ENCODE peak calls at places on chromosomes 16 and 17, in nine cellular contexts. I is dermis microvascular lymphatic vessel endothelial cell; C is sciatic nerve; N is AG09309; M is mesenteric fat pad; U is NCI-H1048; O is stimulated activated CD8-positive, alpha-beta memory T cell treated with anti-CD3 and anti-CD28 coated beads, Interleukin-2, amount 100 ng/mL, for 1 hour; L is HepG2; A is mesothelial cell of epicardium. F is an unnamed sample.

GRCh38 chr16:27852681-27853080 is 210.8 kb downstream of the GSG1L start:
- DNase-seq in L (no peak), I (no peak), U (no peak), N (no peak), A (no peak), C (no peak), M (peak; percentile 81), O (no peak), F (no peak)

GRCh38 chr16:17374668-17375255 is 96.0 kb downstream of the XYLT1 start:
- DNase-seq in O (no peak), L (no peak), U (no peak), A (no peak), N (no peak), C (no peak), M (no peak), I (no peak), F (no peak)

GRCh38 chr17:65633146-65633881 is 71.9 kb upstream of the AXIN2 start:
- DNase-seq in A (no peak), O (no peak), C (no peak), U (no peak), L (no peak), M (no peak), N (no peak), I (no peak), F (no peak)

GRCh38 chr17:31678431-31678830 is 180.6 kb downstream of the COPRS start:
- DNase-seq in M (peak; percentile 55), L (no peak), U (no peak), N (peak; percentile 21), A (no peak), I (no peak), O (no peak), C (no peak), F (no peak)

GRCh38 chr17:45242015-45242414 is 19.9 kb downstream of the SPATA32 start:
- DNase-seq in I (no peak), O (no peak), C (no peak), L (no peak), M (no peak), U (no peak), A (no peak), N (no peak), F (no peak)

GRCh38 chr17:18857864-18858566 is at the start of gene PRPSAP2:
- DNase-seq in I (peak; percentile 84), C (peak; percentile 97), M (peak; percentile 97), U (peak; percentile 86), A (peak; percentile 91), L (peak; percentile 89), N (peak; percentile 55), O (peak; percentile 94), F (no peak)

GRCh38 chr16:29644973-29645698 is 17.9 kb upstream of the SPN start:
- DNase-seq in M (no peak), C (no peak), A (no peak), N (no peak), I (no peak), O (no peak), L (no peak), U (no peak), F (no peak)

GRCh38 chr16:87780385-87780989 is 14.7 kb upstream of the KLHDC4 start:
- DNase-seq in M (no peak), N (no peak), C (no peak), A (no peak), L (no peak), U (no peak), O (no peak), I (no peak), F (no peak)

GRCh38 chr16:32116080-32116479 is 137.0 kb upstream of the TP53TG3D start:
- DNase-seq in I (no peak), A (no peak), U (no peak), L (no peak), N (no peak), O (no peak), C (peak; percentile 35), M (no peak), F (no peak)

GRCh38 chr16:50434872-50435478 is 66.2 kb upstream of the BRD7 start:
- DNase-seq in A (no peak), N (no peak), M (no peak), U (no peak), C (no peak), L (peak; percentile 37), I (no peak), O (no peak), F (no peak)

GRCh38 chr16:9134739-9135138 is 43.3 kb downstream of the HAPSTR1 start:
- DNase-seq in L (peak; percentile 79), O (peak; percentile 31), M (peak; percentile 86), I (no peak), C (peak; percentile 60), A (no peak), N (no peak), U (no peak), F (peak; percentile 45)

GRCh38 chr17:27980035-27980434 is 62.4 kb upstream of the NLK start:
- DNase-seq in U (no peak), I (peak; percentile 58), M (no peak), L (no peak), C (no peak), N (peak; percentile 13), O (no peak), A (no peak), F (no peak)

GRCh38 chr17:49290690-49291326 is 60.2 kb upstream of the PHOSPHO1 start:
- DNase-seq in L (peak; percentile 28), M (no peak), U (peak; percentile 0), I (peak; percentile 30), A (no peak), N (no peak), O (no peak), C (no peak), F (no peak)

GRCh38 chr16:58366247-58367031 is 25.8 kb upstream of the GINS3 start:
- DNase-seq in A (no peak), M (no peak), I (no peak), N (no peak), U (no peak), O (no peak), C (no peak), L (peak; percentile 6), F (no peak)

GRCh38 chr17:44307387-44308186 is 814 bp upstream of the RUNDC3A start:
- DNase-seq in O (no peak), L (no peak), A (no peak), N (no peak), C (no peak), I (no peak), M (no peak), U (no peak), F (no peak)

GRCh38 chr16:11852092-11852809 is 909 bp upstream of the RSL1D1 start:
- DNase-seq in N (no peak), M (peak; percentile 51), C (no peak), I (no peak), L (peak; percentile 63), U (no peak), A (no peak), O (no peak), F (no peak)

GRCh38 chr16:21156767-21157467 is 1.6 kb upstream of the LDAF1 start:
- DNase-seq in L (peak; percentile 79), A (no peak), O (no peak), C (no peak), I (peak; percentile 45), N (peak; percentile 70), M (no peak), U (peak; percentile 4), F (peak; percentile 54)

GRCh38 chr17:8225813-8226535 is 15.6 kb upstream of the AURKB start:
- DNase-seq in I (no peak), O (peak; percentile 16), L (no peak), U (no peak), M (no peak), C (peak; percentile 79), A (no peak), N (no peak), F (peak; percentile 38)

GRCh38 chr16:64808474-64808873 is 313.4 kb downstream of the CDH11 start:
- DNase-seq in L (no peak), A (no peak), O (no peak), U (no peak), M (no peak), C (no peak), I (no peak), N (no peak), F (no peak)

GRCh38 chr16:67865318-67865717 is 7.5 kb upstream of the EDC4 start:
- DNase-seq in L (peak; percentile 68), N (no peak), O (no peak), C (no peak), U (no peak), A (no peak), M (no peak), I (no peak), F (no peak)

GRCh38 chr17:71163121-71163812 is 957.6 kb upstream of the SOX9 start:
- DNase-seq in N (no peak), M (no peak), O (no peak), L (no peak), A (no peak), U (peak; percentile 71), I (no peak), C (no peak), F (no peak)

F was measured in iPS DF 19.7.